ENCODE peak calls at places on chromosomes 2 and 18, in four cellular contexts. T, U, M and N are unnamed samples.

GRCh38 chr2:219615894-219616293 is 11.5 kb upstream of the SLC4A3 start:
- DNase-seq in T (no peak), U (no peak), M (no peak), N (no peak)

GRCh38 chr2:128359841-128360240 is 41.2 kb upstream of the HS6ST1 start:
- DNase-seq in T (no peak), U (no peak), M (no peak), N (no peak)

GRCh38 chr2:208570851-208571763 is 164.5 kb downstream of the PTH2R start:
- DNase-seq in T (no peak), U (no peak), M (no peak), N (no peak)

GRCh38 chr18:50097702-50098101 is 97.2 kb downstream of the MYO5B start:
- DNase-seq in T (no peak), U (peak; percentile 63), M (no peak), N (no peak)

GRCh38 chr2:84427235-84428138 is 31.6 kb downstream of the SUCLG1 start:
- DNase-seq in T (peak; percentile 75), U (no peak), M (no peak), N (no peak)

GRCh38 chr2:177143444-177143843 is 69.2 kb upstream of the HNRNPA3 start:
- DNase-seq in T (peak; percentile 62), U (no peak), M (no peak), N (no peak)

GRCh38 chr18:46070683-46071614 is 1.1 kb downstream of the PSTPIP2 start:
- DNase-seq in T (no peak), U (no peak), M (no peak), N (peak; percentile 53)

GRCh38 chr2:49714433-49714832 is 560.1 kb upstream of the FSHR start:
- DNase-seq in T (no peak), U (no peak), M (no peak), N (no peak)

GRCh38 chr2:147844691-147845607 is at the start of gene ACVR2A:
- DNase-seq in T (peak; percentile 39), U (peak; percentile 85), M (peak; percentile 13), N (peak; percentile 66)

GRCh38 chr2:218885981-218886447 is 5.4 kb downstream of the WNT10A start:
- DNase-seq in T (no peak), U (peak; percentile 78), M (no peak), N (no peak)

GRCh38 chr2:27638709-27639108 is 9.9 kb downstream of the GPN1 start:
- DNase-seq in T (peak; percentile 80), U (no peak), M (no peak), N (peak; percentile 21)

GRCh38 chr18:10787293-10787901 is 261.6 kb downstream of the NAPG start:
- DNase-seq in T (peak; percentile 96), U (peak; percentile 96), M (peak; percentile 69), N (peak; percentile 97)

GRCh38 chr2:36480596-36480995 is 117.4 kb downstream of the FEZ2 start:
- DNase-seq in T (no peak), U (no peak), M (no peak), N (no peak)

GRCh38 chr2:145344076-145344724 is 824.3 kb upstream of the ZEB2 start:
- DNase-seq in T (peak; percentile 46), U (no peak), M (no peak), N (no peak)

GRCh38 chr18:56382541-56382940 is 255.9 kb downstream of the TXNL1 start:
- DNase-seq in T (peak; percentile 36), U (no peak), M (peak; percentile 40), N (no peak)

GRCh38 chr2:179410552-179411356 is 146.1 kb upstream of the SESTD1 start:
- DNase-seq in T (peak; percentile 85), U (peak; percentile 65), M (peak; percentile 26), N (peak; percentile 42)

GRCh38 chr2:42809876-42810125 is 17.4 kb upstream of the HAAO start:
- DNase-seq in T (no peak), U (peak; percentile 94), M (peak; percentile 85), N (peak; percentile 73)

GRCh38 chr2:209547726-209548125 is 123.9 kb downstream of the MAP2 start:
- DNase-seq in T (peak; percentile 25), U (no peak), M (no peak), N (no peak)

GRCh38 chr2:98518106-98518505 is 73.4 kb downstream of the INPP4A start:
- DNase-seq in T (peak; percentile 62), U (peak; percentile 51), M (peak; percentile 34), N (peak; percentile 71)

GRCh38 chr2:145740302-145740701 is 1220.4 kb upstream of the ZEB2 start:
- DNase-seq in T (peak; percentile 62), U (no peak), M (no peak), N (no peak)

GRCh38 chr2:184760931-184761330 is 162.6 kb downstream of the ZNF804A start:
- DNase-seq in T (no peak), U (no peak), M (no peak), N (no peak)

GRCh38 chr18:59249186-59249774 is 24.0 kb downstream of the RAX start:
- DNase-seq in T (peak; percentile 93), U (peak; percentile 62), M (peak; percentile 42), N (peak; percentile 57)

GRCh38 chr2:165691615-165692014 is 102.4 kb downstream of the GALNT3 start:
- DNase-seq in T (peak; percentile 59), U (no peak), M (peak; percentile 6), N (no peak)

GRCh38 chr18:60873708-60874107 is 459.5 kb upstream of the CDH20 start:
- DNase-seq in T (peak; percentile 41), U (no peak), M (no peak), N (no peak)

GRCh38 chr2:102473020-102473419 is at the start of gene SLC9A4:
- DNase-seq in T (peak; percentile 70), U (peak; percentile 53), M (no peak), N (peak; percentile 80)

GRCh38 chr2:150698016-150698661 is 210.7 kb upstream of the RND3 start:
- DNase-seq in T (no peak), U (no peak), M (no peak), N (no peak)

GRCh38 chr2:31382452-31383120 is 32.0 kb downstream of the XDH start:
- DNase-seq in T (peak; percentile 33), U (no peak), M (no peak), N (no peak)

GRCh38 chr2:164126960-164127359 is 391.2 kb upstream of the FIGN start:
- DNase-seq in T (peak; percentile 64), U (no peak), M (no peak), N (no peak)

GRCh38 chr2:58557166-58557565 is 316.0 kb upstream of the FANCL start:
- DNase-seq in T (no peak), U (no peak), M (no peak), N (no peak)

GRCh38 chr2:216601632-216602409 is 31.4 kb upstream of the IGFBP2 start:
- DNase-seq in T (no peak), U (no peak), M (no peak), N (no peak)

GRCh38 chr2:21438949-21439348 is 315.2 kb downstream of the TDRD15 start:
- DNase-seq in T (peak; percentile 93), U (peak; percentile 41), M (no peak), N (no peak)

GRCh38 chr18:13112982-13113381 is 105.6 kb upstream of the LDLRAD4 start:
- DNase-seq in T (peak; percentile 76), U (no peak), M (peak; percentile 80), N (peak; percentile 50)

GRCh38 chr2:235514627-235515363 is 21.0 kb downstream of the AGAP1 start:
- DNase-seq in T (no peak), U (no peak), M (no peak), N (no peak)

GRCh38 chr18:12933323-12933722 is 14.5 kb upstream of the SEH1L start:
- DNase-seq in T (no peak), U (no peak), M (no peak), N (no peak)

GRCh38 chr18:56433919-56434318 is 204.5 kb downstream of the TXNL1 start:
- DNase-seq in T (no peak), U (no peak), M (no peak), N (no peak)

GRCh38 chr2:170020777-170021176 is 157.2 kb upstream of the MYO3B start:
- DNase-seq in T (no peak), U (no peak), M (no peak), N (no peak)

GRCh38 chr2:110679337-110679707 is 1.5 kb upstream of the BUB1 start:
- DNase-seq in T (no peak), U (peak; percentile 26), M (no peak), N (peak; percentile 14)

GRCh38 chr2:240358080-240358479 is 77.4 kb upstream of the GPC1 start:
- DNase-seq in T (no peak), U (no peak), M (no peak), N (no peak)

GRCh38 chr2:207315131-207315530 is 149.4 kb upstream of the KLF7 start:
- DNase-seq in T (peak; percentile 59), U (no peak), M (no peak), N (no peak)

GRCh38 chr2:17470855-17471641 is 47.2 kb downstream of the RAD51AP2 start:
- DNase-seq in T (peak; percentile 73), U (peak; percentile 35), M (no peak), N (peak; percentile 1)

GRCh38 chr2:233202531-233202944 is 48.9 kb upstream of the ATG16L1 start:
- DNase-seq in T (peak; percentile 18), U (peak; percentile 69), M (no peak), N (no peak)

GRCh38 chr2:233203060-233203459 is 48.4 kb upstream of the ATG16L1 start:
- DNase-seq in T (no peak), U (no peak), M (no peak), N (no peak)

GRCh38 chr2:233208382-233209116 is 42.9 kb upstream of the ATG16L1 start:
- DNase-seq in T (no peak), U (no peak), M (no peak), N (no peak)

GRCh38 chr2:233201271-233202013 is 50.0 kb upstream of the ATG16L1 start:
- DNase-seq in T (no peak), U (peak; percentile 29), M (no peak), N (no peak)

GRCh38 chr2:233204286-233204936 is 47.1 kb upstream of the ATG16L1 start:
- DNase-seq in T (no peak), U (no peak), M (no peak), N (no peak)
- TF ChIP-seq CTCF in T (no peak), U (no peak), M (no peak), N (no peak)

DNA sequence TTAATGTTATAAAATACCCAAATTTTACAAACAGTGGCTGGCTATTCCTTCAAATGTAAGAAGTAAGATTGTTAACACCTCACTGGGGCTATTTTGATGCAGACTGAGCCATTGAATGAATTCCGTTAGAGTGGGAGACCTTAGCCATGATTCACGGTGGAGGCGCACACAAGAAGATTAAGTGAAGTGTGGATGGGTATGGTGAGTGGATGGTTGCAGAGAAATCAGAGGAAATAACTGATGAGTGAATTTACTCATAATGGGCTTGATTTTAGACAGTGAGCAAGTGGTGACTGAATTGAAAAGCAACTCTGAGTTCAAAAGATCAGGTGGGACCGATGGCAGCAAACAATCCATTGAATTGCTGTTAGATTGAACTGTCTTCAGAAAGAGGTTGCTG is 75.0 kb downstream of the NRP2 start:
- DNase-seq in T (no peak), U (no peak), M (no peak), N (no peak)
- TF ChIP-seq CTCF in T (no peak), U (no peak), M (no peak), N (no peak)

DNA sequence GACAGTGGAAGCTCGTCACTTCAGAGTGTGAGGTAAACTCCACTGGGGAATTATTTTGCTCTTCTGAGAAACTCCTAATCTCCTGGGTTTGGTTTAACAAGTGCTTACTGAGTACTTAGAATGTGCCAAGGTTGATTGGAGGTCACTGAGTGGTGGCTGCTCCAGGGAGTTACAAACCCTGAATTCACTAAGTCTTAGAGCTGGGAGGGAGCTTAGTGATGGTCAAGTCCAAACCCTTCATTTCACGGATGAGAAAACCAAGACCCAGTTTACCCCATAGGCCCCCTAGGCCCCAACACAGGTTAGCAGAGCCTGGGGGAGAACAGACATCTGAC is 52.0 kb downstream of the SLC4A5 start:
- DNase-seq in T (no peak), U (no peak), M (no peak), N (no peak)
- TF ChIP-seq CTCF in T (no peak), U (no peak), M (no peak), N (no peak)

GRCh38 chr2:171383141-171383540 is 50.6 kb downstream of the METTL8 start:
- DNase-seq in T (peak; percentile 43), U (no peak), M (no peak), N (no peak)
- TF ChIP-seq CTCF in T (no peak), U (no peak), M (no peak), N (no peak)